ENCODE peak calls at places on chromosomes 4 and X, in seven cellular contexts. R is H4; N is M059J; Y is suprapubic skin; W is SW480; T is stimulated activated CD8-positive, alpha-beta memory T cell treated with anti-CD3 and anti-CD28 coated beads, Interleukin-2, amount 100 ng/mL, for 1 hour; Q is osteocyte. D is an unnamed sample.

GRCh38 chr4:170428929-170429328 is 339.2 kb upstream of the AADAT start:
- DNase-seq in R (no peak), N (no peak), Y (no peak), W (no peak), T (no peak), Q (no peak), D (no peak)

GRCh38 chr4:62661821-62662220 is 1461.7 kb downstream of the ADGRL3 start:
- DNase-seq in R (no peak), N (no peak), Y (no peak), W (no peak), T (no peak), Q (no peak), D (no peak)

GRCh38 chrX:31702208-31702607 is 630.4 kb upstream of the FTHL17 start:
- DNase-seq in R (no peak), N (no peak), Y (no peak), W (no peak), T (no peak), Q (no peak), D (no peak)

GRCh38 chr4:12635629-12636028 is 848.5 kb downstream of the RAB28 start:
- DNase-seq in R (no peak), N (no peak), Y (no peak), W (no peak), T (no peak), Q (no peak), D (no peak)

GRCh38 chrX:149513713-149514427 is 8.8 kb upstream of the IDS start:
- DNase-seq in R (peak), N (peak), Y (no peak), W (no peak), T (no peak), Q (no peak), D (no peak)

GRCh38 chr4:141158219-141158618 is 24.9 kb upstream of the RNF150 start:
- DNase-seq in R (peak), N (peak), Y (no peak), W (peak), T (no peak), Q (no peak), D (peak)

GRCh38 chr4:109375778-109376414 is 57.7 kb upstream of the SEC24B start:
- DNase-seq in R (no peak), N (no peak), Y (no peak), W (no peak), T (no peak), Q (no peak), D (no peak)

GRCh38 chr4:140037353-140038030 is 116.5 kb downstream of the MAML3 start:
- DNase-seq in R (peak), N (peak), Y (no peak), W (no peak), T (no peak), Q (no peak), D (peak)

GRCh38 chrX:111506826-111507225 is 4.6 kb upstream of the SERTM2 start:
- DNase-seq in R (no peak), N (no peak), Y (no peak), W (no peak), T (no peak), Q (no peak), D (no peak)

GRCh38 chr4:162485486-162485885 is 321.7 kb upstream of the FSTL5 start:
- DNase-seq in R (peak), N (peak), Y (no peak), W (peak), T (no peak), Q (no peak), D (peak)

GRCh38 chr4:77178560-77178959 is 21.6 kb downstream of the CCNG2 start:
- DNase-seq in R (no peak), N (no peak), Y (no peak), W (no peak), T (no peak), Q (no peak), D (no peak)

GRCh38 chr4:123256006-123256405 is 140.6 kb upstream of the SPRY1 start:
- DNase-seq in R (no peak), N (no peak), Y (no peak), W (no peak), T (no peak), Q (no peak), D (no peak)

GRCh38 chrX:149161438-149162088 is 343.5 kb downstream of the IDS start:
- DNase-seq in R (no peak), N (no peak), Y (no peak), W (no peak), T (no peak), Q (no peak), D (peak)

GRCh38 chr4:2318885-2319284 is 57.0 kb upstream of the MXD4 start:
- DNase-seq in R (peak), N (no peak), Y (no peak), W (no peak), T (no peak), Q (peak), D (no peak)

GRCh38 chrX:19682712-19683331 is 167.5 kb upstream of the MAP3K15 start:
- DNase-seq in R (peak), N (peak), Y (peak), W (peak), T (peak), Q (no peak), D (peak)

GRCh38 chr4:121155893-121156292 is 8.2 kb downstream of the TNIP3 start:
- DNase-seq in R (peak), N (peak), Y (no peak), W (no peak), T (no peak), Q (no peak), D (peak)

GRCh38 chr4:24810016-24810415 is 14.6 kb downstream of the SOD3 start:
- DNase-seq in R (no peak), N (no peak), Y (no peak), W (no peak), T (no peak), Q (peak), D (peak)

GRCh38 chr4:53196872-53197759 is 168.7 kb downstream of the SCFD2 start:
- DNase-seq in R (peak), N (peak), Y (no peak), W (peak), T (no peak), Q (no peak), D (peak)

GRCh38 chrX:132094169-132094568 is 33.7 kb downstream of the FRMD7 start:
- DNase-seq in R (no peak), N (peak), Y (no peak), W (no peak), T (no peak), Q (no peak), D (no peak)

GRCh38 chr4:155665054-155665453 is 1.6 kb upstream of the GUCY1A1 start:
- DNase-seq in R (no peak), N (no peak), Y (no peak), W (no peak), T (no peak), Q (no peak), D (no peak)

GRCh38 chr4:149347139-149347538 is 468.5 kb downstream of the IQCM start:
- DNase-seq in R (no peak), N (no peak), Y (no peak), W (no peak), T (no peak), Q (no peak), D (no peak)

GRCh38 chr4:176534566-176534965 is 214.8 kb downstream of the SPCS3 start:
- DNase-seq in R (peak), N (peak), Y (no peak), W (no peak), T (no peak), Q (no peak), D (peak)

GRCh38 chr4:139735381-139736256 is 70.0 kb downstream of the MGST2 start:
- DNase-seq in R (no peak), N (no peak), Y (peak), W (no peak), T (no peak), Q (no peak), D (peak)

GRCh38 chrX:71131510-71131909 is 13.1 kb downstream of the MED12 start:
- DNase-seq in R (no peak), N (no peak), Y (no peak), W (no peak), T (no peak), Q (no peak), D (no peak)

GRCh38 chr4:140057693-140058092 is 96.3 kb downstream of the MAML3 start:
- DNase-seq in R (no peak), N (no peak), Y (no peak), W (no peak), T (no peak), Q (no peak), D (no peak)